ENCODE peak calls at places on chromosomes 3 and 15, in five cellular contexts. T is esophagus squamous epithelium, P is AG20443, S is tibial artery, C is H7. D is an unnamed sample.

GRCh38 chr15:41605566-41605965 is 46.6 kb downstream of the TYRO3 start:
- DNase-seq in T (no peak), C (no peak), P (peak), S (no peak), D (peak)

GRCh38 chr3:184300377-184300717 is 1.3 kb downstream of the PSMD2 start:
- DNase-seq in C (no peak), T (no peak), S (no peak), P (peak), D (peak)

GRCh38 chr15:87846746-87847145 is 409.8 kb downstream of the NTRK3 start:
- DNase-seq in C (no peak), T (no peak), P (no peak), S (no peak), D (no peak)

GRCh38 chr3:69428657-69429255 is 42.9 kb upstream of the FRMD4B start:
- DNase-seq in C (no peak), S (no peak), T (no peak), P (no peak), D (no peak)

GRCh38 chr15:34855893-34856292 is 60.5 kb upstream of the ACTC1 start:
- DNase-seq in C (no peak), P (peak), T (no peak), S (no peak), D (no peak)

GRCh38 chr15:38414351-38414750 is 39.6 kb upstream of the FAM98B start:
- DNase-seq in T (no peak), P (peak), C (peak), S (peak), D (peak)

GRCh38 chr15:77508541-77509505 is 88.1 kb downstream of the HMG20A start:
- DNase-seq in S (peak), P (peak), C (peak), T (no peak), D (no peak)

GRCh38 chr15:67479781-67480180 is 41.1 kb upstream of the C15orf61 start:
- DNase-seq in T (no peak), S (no peak), P (peak), C (no peak), D (no peak)

GRCh38 chr15:87369269-87369668 is 887.3 kb downstream of the NTRK3 start:
- DNase-seq in C (no peak), S (no peak), T (no peak), P (peak), D (peak)

D was measured in mesendoderm.